ENCODE peak calls at places on chromosomes 13 and 19, in nine cellular contexts. M is tibial artery; P is Peyer's patch; V is uterus; C is CD8-positive, alpha-beta T cell; H is fibroblast of lung; Y is heart right ventricle; J is cardiac muscle cell; W is PC-3. B is an unnamed sample.

GRCh38 chr19:37413243-37414084 is 42.6 kb downstream of the ZNF527 start:
- DNase-seq in M (no peak), P (no peak), V (no peak), C (no peak), H (peak; percentile 12), Y (no peak), J (no peak), W (no peak), B (no peak)

GRCh38 chr13:40963927-40964326 is 55.2 kb downstream of the ELF1 start:
- DNase-seq in M (no peak), P (no peak), V (no peak), C (no peak), H (peak; percentile 43), Y (no peak), J (no peak), W (peak; percentile 74), B (no peak)

GRCh38 chr19:7748756-7749155 is 1.4 kb upstream of the CD209 start:
- DNase-seq in M (no peak), P (no peak), V (no peak), C (no peak), H (no peak), Y (no peak), J (no peak), W (peak; percentile 82), B (no peak)

GRCh38 chr13:24162604-24163003 is 2.1 kb downstream of the SPATA13 start:
- DNase-seq in M (no peak), P (no peak), V (no peak), C (no peak), H (no peak), Y (no peak), J (no peak), W (peak; percentile 37), B (no peak)

GRCh38 chr13:33937373-33938087 is 119.6 kb downstream of the RFC3 start:
- DNase-seq in M (no peak), P (no peak), V (no peak), C (no peak), H (no peak), Y (no peak), J (peak; percentile 4), W (peak; percentile 5), B (no peak)

GRCh38 chr19:39737351-39737750 is 478 bp downstream of the CLC start:
- DNase-seq in M (no peak), P (no peak), V (no peak), C (no peak), H (no peak), Y (no peak), J (no peak), W (peak; percentile 3), B (no peak)

GRCh38 chr13:33639640-33640080 is 178.3 kb upstream of the RFC3 start:
- DNase-seq in M (no peak), P (no peak), V (no peak), C (no peak), H (no peak), Y (no peak), J (no peak), W (peak; percentile 39), B (no peak)

GRCh38 chr13:24270639-24271131 is 38.7 kb upstream of the C1QTNF9 start:
- DNase-seq in M (peak; percentile 88), P (peak; percentile 85), V (peak; percentile 39), C (peak; percentile 62), H (peak; percentile 66), Y (peak; percentile 68), J (peak; percentile 42), W (no peak), B (peak; percentile 91)

GRCh38 chr13:107799001-107799400 is 416.3 kb downstream of the LIG4 start:
- DNase-seq in M (no peak), P (no peak), V (no peak), C (no peak), H (no peak), Y (no peak), J (no peak), W (peak; percentile 69), B (no peak)

GRCh38 chr13:112873851-112874750 is 94.9 kb upstream of the MCF2L start:
- DNase-seq in M (peak; percentile 82), P (peak; percentile 91), V (peak; percentile 83), C (peak; percentile 84), H (peak; percentile 64), Y (peak; percentile 79), J (peak; percentile 90), W (peak; percentile 74), B (peak; percentile 92)

GRCh38 chr19:3852614-3853254 is 16.1 kb downstream of the ZFR2 start:
- DNase-seq in M (no peak), P (peak; percentile 76), V (no peak), C (peak; percentile 54), H (peak; percentile 83), Y (peak; percentile 8), J (no peak), W (peak; percentile 88), B (no peak)

GRCh38 chr19:45973564-45974338 is at the start of gene NOVA2:
- DNase-seq in M (no peak), P (peak; percentile 62), V (peak; percentile 42), C (peak; percentile 25), H (peak; percentile 35), Y (peak; percentile 84), J (peak; percentile 78), W (peak; percentile 48), B (peak; percentile 80)

DNA sequence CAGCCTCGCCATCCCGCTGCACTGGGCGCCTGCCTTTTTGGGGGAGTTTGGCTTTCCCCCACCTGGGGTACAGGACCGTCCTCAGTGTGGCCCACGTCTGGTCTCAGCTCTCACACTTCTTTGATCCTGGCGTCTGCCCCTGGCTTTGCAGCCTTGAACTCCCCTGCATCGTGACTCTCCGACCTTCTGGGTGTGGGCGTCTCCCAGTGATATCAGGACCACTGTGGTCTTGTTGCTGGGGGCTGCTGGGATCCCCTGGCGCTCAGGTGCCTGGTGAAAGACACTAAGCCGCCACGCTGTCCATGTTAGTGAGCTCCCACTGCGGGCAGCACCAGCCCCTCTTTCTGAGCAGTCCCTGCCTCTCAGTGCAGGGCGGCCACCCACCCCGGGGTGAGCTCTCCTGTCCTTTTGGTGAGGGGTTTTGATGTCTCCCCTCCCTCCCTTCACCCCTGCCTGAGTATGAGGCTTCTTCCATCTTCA is 1.3 kb downstream of the CNOT3 start:
- DNase-seq in M (no peak), P (no peak), V (no peak), C (no peak), H (no peak), Y (no peak), J (no peak), W (no peak), B (no peak)
- H3K27ac ChIP-seq in M (peak overlapping the region; percentile 99), P (no peak overlapping the region), V (peak overlapping the region; percentile 90), C (no peak overlapping the region), H (no peak overlapping the region), Y (peak overlapping the region; percentile 95), J (peak overlapping the region; percentile 97), W (no peak overlapping the region), B (no peak overlapping the region)

GRCh38 chr19:32649751-32650150 is 25.2 kb downstream of the ANKRD27 start:
- DNase-seq in M (no peak), P (no peak), V (no peak), C (no peak), H (no peak), Y (peak; percentile 56), J (no peak), W (no peak), B (no peak)

GRCh38 chr19:32653626-32653968 is 21.4 kb downstream of the ANKRD27 start:
- DNase-seq in M (no peak), P (no peak), V (no peak), C (no peak), H (no peak), Y (no peak), J (no peak), W (no peak), B (no peak)

GRCh38 chr19:32652893-32653625 is 21.9 kb downstream of the ANKRD27 start:
- DNase-seq in M (no peak), P (peak; percentile 80), V (peak; percentile 44), C (no peak), H (peak; percentile 76), Y (peak; percentile 80), J (peak; percentile 6), W (no peak), B (no peak)

GRCh38 chr19:32651729-32652140 is 23.2 kb downstream of the ANKRD27 start:
- DNase-seq in M (no peak), P (no peak), V (no peak), C (no peak), H (peak; percentile 35), Y (peak; percentile 36), J (peak; percentile 70), W (no peak), B (no peak)

DNA sequence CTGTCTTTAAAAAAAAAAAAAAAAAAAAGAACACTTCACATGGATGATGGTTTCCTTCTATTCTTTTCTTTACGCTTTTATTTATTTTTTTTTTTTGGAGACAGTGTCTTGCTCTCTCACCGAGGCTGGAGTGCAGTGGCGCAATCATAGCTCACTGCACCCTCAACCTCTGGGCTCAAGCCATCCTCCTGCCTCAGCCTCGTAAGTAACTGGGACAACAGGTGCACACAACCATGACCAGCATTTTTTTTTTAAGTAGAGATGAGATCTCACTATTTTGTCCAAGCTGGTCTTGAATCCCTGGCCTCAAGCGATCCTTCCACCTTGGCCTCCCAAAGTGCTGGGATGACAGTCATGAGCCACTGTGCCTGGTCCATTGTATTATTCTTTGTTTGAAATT is 24.3 kb downstream of the ANKRD27 start:
- DNase-seq in M (no peak), P (no peak), V (no peak), C (no peak), H (no peak), Y (no peak), J (no peak), W (no peak), B (no peak)
- H3K36me3 ChIP-seq in M (peaks cover 65% of the 10 kb centered on the region), P (no peaks in the 10 kb centered on the region), V (no peaks in the 10 kb centered on the region), C (peaks cover 15% of the 10 kb centered on the region), H (peaks cover 6% of the 10 kb centered on the region), Y (no peaks in the 10 kb centered on the region), J (peaks cover 4% of the 10 kb centered on the region), W (no peaks in the 10 kb centered on the region), B (peaks cover 59% of the 10 kb centered on the region)

GRCh38 chr19:5341448-5341820 is 822 bp upstream of the PTPRS start:
- DNase-seq in M (no peak), P (no peak), V (no peak), C (no peak), H (no peak), Y (no peak), J (no peak), W (no peak), B (no peak)
- TF ChIP-seq CTCF in M (no peak), P (no peak), V (no peak), C (no peak), H (no peak), Y (no peak), J (no peak), W (no peak), B (no peak)

GRCh38 chr19:18027151-18027550 is 19.2 kb downstream of the ARRDC2 start:
- DNase-seq in M (no peak), P (no peak), V (no peak), C (no peak), H (no peak), Y (no peak), J (no peak), W (no peak), B (no peak)

DNA sequence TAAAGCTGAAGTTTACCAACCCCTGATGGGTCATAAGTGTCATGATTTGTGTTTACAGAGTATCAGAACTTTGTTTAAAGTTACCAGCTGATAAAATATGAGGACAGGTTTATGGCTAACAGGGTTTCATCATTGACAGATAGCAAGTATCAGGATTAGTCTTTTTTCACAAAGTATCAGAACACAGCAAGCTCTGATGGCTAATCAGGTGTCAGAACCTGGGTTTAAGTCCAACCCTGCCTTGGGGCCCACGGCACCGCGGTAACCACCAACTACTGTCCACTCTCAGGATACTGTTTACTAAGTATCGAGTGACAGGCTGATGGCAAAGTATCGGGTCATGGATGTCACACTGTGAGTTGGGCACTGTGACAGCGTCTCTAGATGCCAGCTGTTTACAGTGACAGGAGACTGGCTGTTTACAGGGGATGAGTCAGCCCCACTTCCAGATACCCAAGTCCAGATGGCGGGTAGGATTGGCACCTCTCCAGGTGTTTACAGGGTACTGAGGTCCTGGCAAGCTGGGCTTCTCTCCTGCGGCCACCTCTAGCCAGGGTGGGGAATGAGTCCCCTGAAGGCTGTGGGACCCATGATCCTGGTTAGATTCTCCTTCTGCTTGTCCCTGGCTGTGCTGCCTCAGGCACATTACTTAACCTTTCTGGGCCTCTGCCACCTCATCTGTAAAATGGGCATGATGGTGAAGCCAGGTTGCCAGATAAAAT is 21.8 kb downstream of the ARRDC2 start:
- DNase-seq in M (no peak), P (peak; percentile 81), V (no peak), C (no peak), H (no peak), Y (no peak), J (no peak), W (peak; percentile 91), B (no peak)
- H3K27ac ChIP-seq in M (no peak overlapping the region), P (peak overlapping the region; percentile 59), V (no peak overlapping the region), C (no peak overlapping the region), H (no peak overlapping the region), Y (no peak overlapping the region), J (no peak overlapping the region), W (peak overlapping the region; percentile 70), B (no peak overlapping the region)

B was measured in left lung.